ENCODE peak calls at places on chromosomes 16 and 17, in eight cellular contexts. One of them, this sample, is unnamed.

GRCh38 chr16:78584991-78585390 is 485.5 kb downstream of the WWOX start:
- DNase-seq in neural progenitor cell: no peak
- DNase-seq in lung: no peak
- DNase-seq in adipocyte: no peak
- DNase-seq in fibroblast of lung: no peak
- DNase-seq in heart right ventricle: no peak
- DNase-seq in PC-3: no peak
- DNase-seq in OCI-LY7: no peak
- DNase-seq in this sample: no peak

GRCh38 chr17:76926237-76926866 is 58.1 kb downstream of the MGAT5B start:
- DNase-seq in adipocyte: no peak
- DNase-seq in fibroblast of lung: no peak
- DNase-seq in neural progenitor cell: no peak
- DNase-seq in OCI-LY7: no peak
- DNase-seq in heart right ventricle: no peak
- DNase-seq in PC-3: no peak
- DNase-seq in lung: no peak
- DNase-seq in this sample: no peak

GRCh38 chr17:66451188-66452149 is 149.1 kb downstream of the PRKCA start:
- DNase-seq in heart right ventricle: no peak
- DNase-seq in adipocyte: no peak
- DNase-seq in PC-3: no peak
- DNase-seq in neural progenitor cell: peak; percentile 63
- DNase-seq in fibroblast of lung: no peak
- DNase-seq in lung: no peak
- DNase-seq in OCI-LY7: no peak
- DNase-seq in this sample: peak; percentile 92

GRCh38 chr16:18931756-18932155 is 5.5 kb upstream of the SMG1 start:
- DNase-seq in adipocyte: no peak
- DNase-seq in lung: no peak
- DNase-seq in OCI-LY7: peak; percentile 51
- DNase-seq in heart right ventricle: peak; percentile 34
- DNase-seq in PC-3: no peak
- DNase-seq in neural progenitor cell: no peak
- DNase-seq in fibroblast of lung: no peak
- DNase-seq in this sample: no peak

GRCh38 chr16:19044781-19045180 is 22.6 kb upstream of the COQ7 start:
- DNase-seq in PC-3: no peak
- DNase-seq in neural progenitor cell: no peak
- DNase-seq in heart right ventricle: no peak
- DNase-seq in fibroblast of lung: no peak
- DNase-seq in lung: no peak
- DNase-seq in OCI-LY7: no peak
- DNase-seq in adipocyte: no peak
- DNase-seq in this sample: no peak

GRCh38 chr16:11097094-11097781 is 152.9 kb downstream of the CLEC16A start:
- DNase-seq in neural progenitor cell: no peak
- DNase-seq in adipocyte: no peak
- DNase-seq in OCI-LY7: no peak
- DNase-seq in PC-3: no peak
- DNase-seq in fibroblast of lung: no peak
- DNase-seq in lung: no peak
- DNase-seq in heart right ventricle: no peak
- DNase-seq in this sample: no peak

GRCh38 chr17:8225813-8226535 is 15.6 kb upstream of the AURKB start:
- DNase-seq in adipocyte: peak; percentile 91
- DNase-seq in neural progenitor cell: peak; percentile 83
- DNase-seq in OCI-LY7: peak; percentile 35
- DNase-seq in lung: peak; percentile 54
- DNase-seq in fibroblast of lung: peak; percentile 87
- DNase-seq in PC-3: peak; percentile 55
- DNase-seq in heart right ventricle: no peak
- DNase-seq in this sample: peak; percentile 94

GRCh38 chr17:69870751-69871199 is 204.2 kb upstream of the KCNJ16 start:
- DNase-seq in PC-3: peak; percentile 38
- DNase-seq in adipocyte: peak; percentile 80
- DNase-seq in OCI-LY7: no peak
- DNase-seq in heart right ventricle: no peak
- DNase-seq in lung: no peak
- DNase-seq in neural progenitor cell: peak; percentile 62
- DNase-seq in fibroblast of lung: peak; percentile 76
- DNase-seq in this sample: peak; percentile 52

GRCh38 chr17:44467108-44467507 is 36.1 kb downstream of the GPATCH8 start:
- DNase-seq in PC-3: no peak
- DNase-seq in lung: no peak
- DNase-seq in OCI-LY7: no peak
- DNase-seq in heart right ventricle: no peak
- DNase-seq in adipocyte: peak; percentile 7
- DNase-seq in fibroblast of lung: no peak
- DNase-seq in neural progenitor cell: no peak
- DNase-seq in this sample: no peak

GRCh38 chr17:76005263-76006149 is 4.9 kb downstream of the CDK3 start:
- DNase-seq in adipocyte: peak; percentile 91
- DNase-seq in neural progenitor cell: peak; percentile 86
- DNase-seq in PC-3: peak; percentile 93
- DNase-seq in fibroblast of lung: peak; percentile 65
- DNase-seq in lung: peak; percentile 85
- DNase-seq in OCI-LY7: peak; percentile 89
- DNase-seq in heart right ventricle: peak; percentile 66
- DNase-seq in this sample: peak; percentile 99

GRCh38 chr17:3870871-3871306 is 22.0 kb downstream of the CAMKK1 start:
- DNase-seq in neural progenitor cell: no peak
- DNase-seq in PC-3: no peak
- DNase-seq in heart right ventricle: no peak
- DNase-seq in fibroblast of lung: peak; percentile 46
- DNase-seq in adipocyte: no peak
- DNase-seq in OCI-LY7: no peak
- DNase-seq in lung: no peak
- DNase-seq in this sample: no peak

GRCh38 chr17:50268632-50269287 is 5.5 kb upstream of the TMEM92 start:
- DNase-seq in adipocyte: peak; percentile 29
- DNase-seq in lung: no peak
- DNase-seq in fibroblast of lung: peak; percentile 36
- DNase-seq in PC-3: no peak
- DNase-seq in heart right ventricle: no peak
- DNase-seq in neural progenitor cell: peak; percentile 15
- DNase-seq in OCI-LY7: no peak
- DNase-seq in this sample: peak; percentile 58

GRCh38 chr17:82536220-82537201 is 17.0 kb downstream of the FOXK2 start:
- DNase-seq in PC-3: peak; percentile 36
- DNase-seq in lung: peak; percentile 63
- DNase-seq in fibroblast of lung: peak; percentile 82
- DNase-seq in adipocyte: peak; percentile 84
- DNase-seq in heart right ventricle: peak; percentile 24
- DNase-seq in neural progenitor cell: no peak
- DNase-seq in OCI-LY7: no peak
- DNase-seq in this sample: peak; percentile 59

GRCh38 chr16:5504028-5504758 is 406.6 kb upstream of the EEF2KMT start:
- DNase-seq in OCI-LY7: no peak
- DNase-seq in lung: no peak
- DNase-seq in PC-3: no peak
- DNase-seq in neural progenitor cell: no peak
- DNase-seq in adipocyte: no peak
- DNase-seq in fibroblast of lung: no peak
- DNase-seq in heart right ventricle: no peak
- DNase-seq in this sample: no peak

GRCh38 chr16:88533945-88534641 is 36.1 kb upstream of the ZC3H18 start:
- DNase-seq in OCI-LY7: peak; percentile 87
- DNase-seq in fibroblast of lung: peak; percentile 61
- DNase-seq in neural progenitor cell: peak; percentile 92
- DNase-seq in adipocyte: peak; percentile 89
- DNase-seq in lung: peak; percentile 70
- DNase-seq in heart right ventricle: peak; percentile 84
- DNase-seq in PC-3: peak; percentile 64
- DNase-seq in this sample: peak; percentile 92

GRCh38 chr17:27207073-27207511 is 86.8 kb upstream of the WSB1 start:
- DNase-seq in lung: no peak
- DNase-seq in heart right ventricle: no peak
- DNase-seq in neural progenitor cell: no peak
- DNase-seq in PC-3: peak; percentile 71
- DNase-seq in OCI-LY7: no peak
- DNase-seq in fibroblast of lung: peak; percentile 79
- DNase-seq in adipocyte: peak; percentile 78
- DNase-seq in this sample: no peak

GRCh38 chr17:58487589-58488427 is at the start of gene HSF5:
- DNase-seq in heart right ventricle: peak; percentile 29
- DNase-seq in neural progenitor cell: no peak
- DNase-seq in OCI-LY7: no peak
- DNase-seq in lung: no peak
- DNase-seq in adipocyte: no peak
- DNase-seq in PC-3: no peak
- DNase-seq in fibroblast of lung: peak; percentile 3
- DNase-seq in this sample: peak; percentile 90

GRCh38 chr17:13031718-13032350 is 14.0 kb upstream of the ELAC2 start:
- DNase-seq in neural progenitor cell: peak; percentile 66
- DNase-seq in fibroblast of lung: peak; percentile 59
- DNase-seq in heart right ventricle: no peak
- DNase-seq in OCI-LY7: peak; percentile 74
- DNase-seq in adipocyte: peak; percentile 58
- DNase-seq in lung: peak; percentile 46
- DNase-seq in PC-3: peak; percentile 70
- DNase-seq in this sample: peak; percentile 86

GRCh38 chr16:55372792-55373488 is 48.9 kb downstream of the IRX6 start:
- DNase-seq in adipocyte: no peak
- DNase-seq in neural progenitor cell: no peak
- DNase-seq in fibroblast of lung: no peak
- DNase-seq in lung: no peak
- DNase-seq in PC-3: no peak
- DNase-seq in heart right ventricle: peak; percentile 44
- DNase-seq in OCI-LY7: no peak
- DNase-seq in this sample: no peak

GRCh38 chr17:36030949-36031348 is 13.2 kb upstream of the CCL23 start:
- DNase-seq in lung: no peak
- DNase-seq in OCI-LY7: no peak
- DNase-seq in fibroblast of lung: no peak
- DNase-seq in neural progenitor cell: no peak
- DNase-seq in heart right ventricle: no peak
- DNase-seq in adipocyte: no peak
- DNase-seq in PC-3: no peak
- DNase-seq in this sample: no peak

GRCh38 chr17:42378597-42379594 is 9.3 kb downstream of the STAT3 start:
- DNase-seq in heart right ventricle: no peak
- DNase-seq in OCI-LY7: peak; percentile 46
- DNase-seq in adipocyte: no peak
- DNase-seq in neural progenitor cell: no peak
- DNase-seq in PC-3: no peak
- DNase-seq in fibroblast of lung: peak; percentile 42
- DNase-seq in lung: no peak
- DNase-seq in this sample: no peak

GRCh38 chr17:79840204-79840988 is 1.2 kb upstream of the CBX4 start:
- DNase-seq in lung: peak; percentile 63
- DNase-seq in heart right ventricle: peak; percentile 70
- DNase-seq in adipocyte: peak; percentile 88
- DNase-seq in PC-3: no peak
- DNase-seq in fibroblast of lung: peak; percentile 66
- DNase-seq in neural progenitor cell: peak; percentile 78
- DNase-seq in OCI-LY7: no peak
- DNase-seq in this sample: peak; percentile 91
- H3K4me3 ChIP-seq in lung: no peak overlapping the region
- H3K4me3 ChIP-seq in heart right ventricle: peak overlapping the region; percentile 59
- H3K4me3 ChIP-seq in adipocyte: peak overlapping the region; percentile 76
- H3K4me3 ChIP-seq in PC-3: peak overlapping the region; percentile 68
- H3K4me3 ChIP-seq in fibroblast of lung: no peak overlapping the region
- H3K4me3 ChIP-seq in neural progenitor cell: peak overlapping the region; percentile 43
- H3K4me3 ChIP-seq in OCI-LY7: peak overlapping the region; percentile 84
- H3K4me3 ChIP-seq in this sample: no peak overlapping the region

GRCh38 chr17:6073620-6074019 is 3.4 kb downstream of the WSCD1 start:
- DNase-seq in heart right ventricle: no peak
- DNase-seq in OCI-LY7: no peak
- DNase-seq in neural progenitor cell: no peak
- DNase-seq in PC-3: no peak
- DNase-seq in lung: no peak
- DNase-seq in fibroblast of lung: no peak
- DNase-seq in adipocyte: no peak
- DNase-seq in this sample: no peak
- H3K4me1 ChIP-seq in heart right ventricle: no peaks in the 10 kb centered on the region
- H3K4me1 ChIP-seq in OCI-LY7: no peaks in the 10 kb centered on the region
- H3K4me1 ChIP-seq in neural progenitor cell: peaks cover 35% of the 10 kb centered on the region
- H3K4me1 ChIP-seq in PC-3: peaks cover 21% of the 10 kb centered on the region
- H3K4me1 ChIP-seq in lung: peaks cover 3% of the 10 kb centered on the region
- H3K4me1 ChIP-seq in fibroblast of lung: no peaks in the 10 kb centered on the region
- H3K4me1 ChIP-seq in adipocyte: peaks cover 3% of the 10 kb centered on the region
- H3K4me1 ChIP-seq in this sample: no peaks in the 10 kb centered on the region

DNA sequence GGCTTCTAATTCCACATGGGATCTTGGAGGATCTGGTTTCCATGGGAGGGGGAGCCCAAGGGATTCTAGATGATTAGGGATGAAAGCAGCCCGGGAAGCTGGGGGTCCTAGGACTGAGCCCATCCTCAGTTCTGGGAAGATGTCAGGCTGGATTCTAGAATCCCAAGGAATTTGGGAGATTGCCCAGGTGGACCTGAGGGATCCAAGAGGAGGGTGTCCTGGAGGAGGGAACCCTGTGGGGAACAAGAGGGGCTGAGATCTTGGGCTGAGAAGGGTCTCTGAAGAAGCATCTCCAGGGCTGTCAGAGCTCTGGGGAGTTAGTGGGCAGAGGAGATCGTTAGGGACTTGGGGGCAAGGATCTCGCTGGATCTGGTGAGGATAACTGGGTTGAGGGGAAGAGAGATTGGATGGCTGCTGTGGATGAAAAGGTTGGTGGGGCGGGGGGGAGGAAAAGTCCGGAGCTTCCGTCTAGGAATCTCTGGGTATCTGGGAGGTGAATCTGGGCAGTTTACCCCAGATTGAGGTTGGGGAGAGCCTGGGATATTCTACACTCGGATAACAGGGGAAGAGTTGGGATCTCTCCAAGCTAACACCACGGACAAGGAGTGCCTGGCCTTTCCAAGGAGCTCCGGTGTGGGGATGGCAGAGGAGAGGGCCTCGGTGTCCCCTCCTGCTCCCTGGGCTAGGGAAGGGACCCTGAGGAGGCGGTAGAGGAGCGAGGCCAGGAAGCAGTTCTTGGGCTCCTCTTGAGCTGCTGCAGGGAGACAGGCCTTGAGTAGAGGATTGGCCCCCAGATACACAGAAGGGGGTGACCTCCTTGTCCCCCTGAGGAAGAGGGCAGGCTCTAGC is 1.6 kb downstream of the FBXL19 start:
- DNase-seq in OCI-LY7: no peak
- DNase-seq in PC-3: no peak
- DNase-seq in neural progenitor cell: peak; percentile 37
- DNase-seq in lung: no peak
- DNase-seq in heart right ventricle: no peak
- DNase-seq in adipocyte: peak; percentile 14
- DNase-seq in fibroblast of lung: no peak
- DNase-seq in this sample: peak; percentile 43
- H3K4me3 ChIP-seq in OCI-LY7: peak overlapping the region; percentile 74
- H3K4me3 ChIP-seq in PC-3: peak overlapping the region; percentile 86
- H3K4me3 ChIP-seq in neural progenitor cell: peak overlapping the region; percentile 77
- H3K4me3 ChIP-seq in lung: no peak overlapping the region
- H3K4me3 ChIP-seq in heart right ventricle: peak overlapping the region; percentile 74
- H3K4me3 ChIP-seq in adipocyte: peak overlapping the region; percentile 79
- H3K4me3 ChIP-seq in fibroblast of lung: peak overlapping the region; percentile 61
- H3K4me3 ChIP-seq in this sample: peak overlapping the region; percentile 95

DNA sequence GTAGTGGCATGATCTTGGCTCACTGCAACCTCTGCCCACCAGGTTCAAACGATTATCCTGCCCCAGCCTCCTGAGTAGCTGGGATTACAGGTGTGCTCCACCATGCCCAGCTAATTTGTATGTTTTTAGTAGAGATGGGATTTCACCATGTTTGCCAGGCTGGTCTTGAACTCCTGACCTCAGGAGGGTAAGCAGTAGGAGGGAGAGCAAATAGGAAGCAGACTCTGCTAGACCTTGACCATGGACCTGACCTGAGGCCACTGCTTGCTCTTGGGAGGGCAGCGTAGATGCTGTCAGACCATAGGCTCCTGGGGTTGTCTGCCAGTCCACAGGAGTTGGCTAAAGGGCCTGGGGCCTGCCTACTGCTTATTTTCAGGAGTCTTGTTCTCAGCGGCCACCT is 28.6 kb downstream of the AKAP1 start:
- DNase-seq in lung: no peak
- DNase-seq in PC-3: no peak
- DNase-seq in heart right ventricle: no peak
- DNase-seq in adipocyte: no peak
- DNase-seq in fibroblast of lung: no peak
- DNase-seq in OCI-LY7: no peak
- DNase-seq in neural progenitor cell: no peak
- DNase-seq in this sample: no peak
- H3K4me1 ChIP-seq in lung: peaks cover 13% of the 10 kb centered on the region
- H3K4me1 ChIP-seq in PC-3: peaks cover 2% of the 10 kb centered on the region
- H3K4me1 ChIP-seq in heart right ventricle: peaks cover 26% of the 10 kb centered on the region
- H3K4me1 ChIP-seq in adipocyte: peaks cover 30% of the 10 kb centered on the region
- H3K4me1 ChIP-seq in fibroblast of lung: no peaks in the 10 kb centered on the region
- H3K4me1 ChIP-seq in OCI-LY7: no peaks in the 10 kb centered on the region
- H3K4me1 ChIP-seq in neural progenitor cell: peaks cover 6% of the 10 kb centered on the region
- H3K4me1 ChIP-seq in this sample: no peaks in the 10 kb centered on the region